ENCODE peak calls at places on chromosomes 6 and 20, in eight cellular contexts. One of them, this sample, is unnamed.
A peak's percentile ranks its signal among the peaks of the same experiment; 100 is the strongest.

GRCh38 chr20:5216663-5217062 is 89.9 kb downstream of the CDS2 start:
- ATAC-seq in heart right ventricle: peak; percentile 87
- ATAC-seq in naive thymus-derived CD8-positive, alpha-beta T cell: no peak
- ATAC-seq in left ventricle myocardium superior: peak; percentile 97
- ATAC-seq in RWPE2: no peak
- ATAC-seq in Right ventricle myocardium superior: peak; percentile 93
- ATAC-seq in left lung: no peak
- ATAC-seq in left cardiac atrium: peak; percentile 80
- ATAC-seq in this sample: no peak

GRCh38 chr6:127516676-127517273 is 2.4 kb downstream of the MTCL3 start:
- ATAC-seq in heart right ventricle: peak; percentile 41
- ATAC-seq in naive thymus-derived CD8-positive, alpha-beta T cell: peak; percentile 22
- ATAC-seq in left lung: peak; percentile 63
- ATAC-seq in left ventricle myocardium superior: peak; percentile 68
- ATAC-seq in Right ventricle myocardium superior: peak; percentile 64
- ATAC-seq in left cardiac atrium: peak; percentile 46
- ATAC-seq in RWPE2: peak; percentile 54
- ATAC-seq in this sample: peak; percentile 75

GRCh38 chr6:11527274-11527870 is 10.2 kb upstream of the TMEM170B start:
- ATAC-seq in left ventricle myocardium superior: no peak
- ATAC-seq in RWPE2: no peak
- ATAC-seq in left cardiac atrium: no peak
- ATAC-seq in left lung: no peak
- ATAC-seq in Right ventricle myocardium superior: no peak
- ATAC-seq in naive thymus-derived CD8-positive, alpha-beta T cell: no peak
- ATAC-seq in heart right ventricle: no peak
- ATAC-seq in this sample: no peak

GRCh38 chr6:131917318-131917717 is 33.9 kb downstream of the CCN2 start:
- ATAC-seq in left ventricle myocardium superior: no peak
- ATAC-seq in Right ventricle myocardium superior: no peak
- ATAC-seq in heart right ventricle: no peak
- ATAC-seq in left cardiac atrium: no peak
- ATAC-seq in left lung: no peak
- ATAC-seq in naive thymus-derived CD8-positive, alpha-beta T cell: no peak
- ATAC-seq in RWPE2: no peak
- ATAC-seq in this sample: no peak

GRCh38 chr6:90411292-90411781 is 114.7 kb upstream of the BACH2 start:
- ATAC-seq in left lung: no peak
- ATAC-seq in left ventricle myocardium superior: no peak
- ATAC-seq in Right ventricle myocardium superior: no peak
- ATAC-seq in RWPE2: peak; percentile 98
- ATAC-seq in left cardiac atrium: no peak
- ATAC-seq in naive thymus-derived CD8-positive, alpha-beta T cell: no peak
- ATAC-seq in heart right ventricle: no peak
- ATAC-seq in this sample: no peak

GRCh38 chr20:10505320-10506226 is 70.5 kb downstream of the SLX4IP start:
- ATAC-seq in left cardiac atrium: peak; percentile 67
- ATAC-seq in RWPE2: peak; percentile 75
- ATAC-seq in heart right ventricle: no peak
- ATAC-seq in left ventricle myocardium superior: peak; percentile 80
- ATAC-seq in left lung: peak; percentile 81
- ATAC-seq in Right ventricle myocardium superior: peak; percentile 79
- ATAC-seq in naive thymus-derived CD8-positive, alpha-beta T cell: no peak
- ATAC-seq in this sample: no peak

GRCh38 chr6:137879301-137879700 is 12.2 kb downstream of the TNFAIP3 start:
- ATAC-seq in RWPE2: no peak
- ATAC-seq in left ventricle myocardium superior: no peak
- ATAC-seq in naive thymus-derived CD8-positive, alpha-beta T cell: no peak
- ATAC-seq in Right ventricle myocardium superior: no peak
- ATAC-seq in heart right ventricle: no peak
- ATAC-seq in left cardiac atrium: peak; percentile 35
- ATAC-seq in left lung: no peak
- ATAC-seq in this sample: no peak

GRCh38 chr6:133369755-133370154 is 128.6 kb downstream of the EYA4 start:
- ATAC-seq in RWPE2: no peak
- ATAC-seq in left ventricle myocardium superior: no peak
- ATAC-seq in left lung: no peak
- ATAC-seq in left cardiac atrium: no peak
- ATAC-seq in naive thymus-derived CD8-positive, alpha-beta T cell: no peak
- ATAC-seq in heart right ventricle: no peak
- ATAC-seq in Right ventricle myocardium superior: no peak
- ATAC-seq in this sample: no peak

GRCh38 chr6:154249499-154250298 is 106.9 kb downstream of the IPCEF1 start:
- ATAC-seq in heart right ventricle: no peak
- ATAC-seq in naive thymus-derived CD8-positive, alpha-beta T cell: peak; percentile 64
- ATAC-seq in left ventricle myocardium superior: no peak
- ATAC-seq in left cardiac atrium: no peak
- ATAC-seq in left lung: no peak
- ATAC-seq in Right ventricle myocardium superior: no peak
- ATAC-seq in RWPE2: no peak
- ATAC-seq in this sample: no peak

GRCh38 chr6:96276326-96276725 is 245.3 kb upstream of the UFL1 start:
- ATAC-seq in left ventricle myocardium superior: no peak
- ATAC-seq in heart right ventricle: no peak
- ATAC-seq in RWPE2: no peak
- ATAC-seq in Right ventricle myocardium superior: no peak
- ATAC-seq in naive thymus-derived CD8-positive, alpha-beta T cell: no peak
- ATAC-seq in left cardiac atrium: no peak
- ATAC-seq in left lung: no peak
- ATAC-seq in this sample: no peak

GRCh38 chr6:131685266-131685780 is 15.9 kb downstream of the OR2A4 start:
- ATAC-seq in Right ventricle myocardium superior: no peak
- ATAC-seq in RWPE2: no peak
- ATAC-seq in left lung: no peak
- ATAC-seq in heart right ventricle: no peak
- ATAC-seq in naive thymus-derived CD8-positive, alpha-beta T cell: no peak
- ATAC-seq in left ventricle myocardium superior: no peak
- ATAC-seq in left cardiac atrium: no peak
- ATAC-seq in this sample: no peak

GRCh38 chr6:136921521-136921935 is 573 bp upstream of the SLC35D3 start:
- ATAC-seq in naive thymus-derived CD8-positive, alpha-beta T cell: peak; percentile 29
- ATAC-seq in heart right ventricle: peak; percentile 55
- ATAC-seq in Right ventricle myocardium superior: peak; percentile 60
- ATAC-seq in left ventricle myocardium superior: peak; percentile 58
- ATAC-seq in left cardiac atrium: peak; percentile 45
- ATAC-seq in left lung: peak; percentile 63
- ATAC-seq in RWPE2: peak; percentile 54
- ATAC-seq in this sample: peak; percentile 65

GRCh38 chr20:50403565-50404418 is 106.4 kb upstream of the PTPN1 start:
- ATAC-seq in Right ventricle myocardium superior: no peak
- ATAC-seq in RWPE2: no peak
- ATAC-seq in left ventricle myocardium superior: no peak
- ATAC-seq in heart right ventricle: no peak
- ATAC-seq in naive thymus-derived CD8-positive, alpha-beta T cell: no peak
- ATAC-seq in left cardiac atrium: no peak
- ATAC-seq in left lung: no peak
- ATAC-seq in this sample: no peak

GRCh38 chr6:44304282-44305199 is 8.6 kb downstream of the AARS2 start:
- ATAC-seq in naive thymus-derived CD8-positive, alpha-beta T cell: peak; percentile 81
- ATAC-seq in left ventricle myocardium superior: no peak
- ATAC-seq in left lung: peak; percentile 70
- ATAC-seq in left cardiac atrium: no peak
- ATAC-seq in RWPE2: peak; percentile 37
- ATAC-seq in heart right ventricle: no peak
- ATAC-seq in Right ventricle myocardium superior: peak; percentile 32
- ATAC-seq in this sample: peak; percentile 82

GRCh38 chr6:128655978-128656498 is 135.6 kb upstream of the PTPRK start:
- ATAC-seq in left lung: peak; percentile 53
- ATAC-seq in RWPE2: peak; percentile 94
- ATAC-seq in Right ventricle myocardium superior: no peak
- ATAC-seq in left cardiac atrium: no peak
- ATAC-seq in heart right ventricle: no peak
- ATAC-seq in naive thymus-derived CD8-positive, alpha-beta T cell: no peak
- ATAC-seq in left ventricle myocardium superior: no peak
- ATAC-seq in this sample: peak; percentile 84

GRCh38 chr6:128174724-128175123 is 273.9 kb upstream of the THEMIS start:
- ATAC-seq in left cardiac atrium: no peak
- ATAC-seq in Right ventricle myocardium superior: no peak
- ATAC-seq in heart right ventricle: no peak
- ATAC-seq in left lung: no peak
- ATAC-seq in left ventricle myocardium superior: no peak
- ATAC-seq in naive thymus-derived CD8-positive, alpha-beta T cell: no peak
- ATAC-seq in RWPE2: no peak
- ATAC-seq in this sample: no peak

GRCh38 chr6:84466521-84466920 is 239.1 kb upstream of the CEP162 start:
- ATAC-seq in left lung: peak; percentile 38
- ATAC-seq in Right ventricle myocardium superior: no peak
- ATAC-seq in heart right ventricle: no peak
- ATAC-seq in left ventricle myocardium superior: no peak
- ATAC-seq in left cardiac atrium: no peak
- ATAC-seq in RWPE2: peak; percentile 90
- ATAC-seq in naive thymus-derived CD8-positive, alpha-beta T cell: no peak
- ATAC-seq in this sample: peak; percentile 88

GRCh38 chr6:132333639-132334516 is 67.4 kb downstream of the MOXD1 start:
- ATAC-seq in heart right ventricle: no peak
- ATAC-seq in RWPE2: peak; percentile 93
- ATAC-seq in left cardiac atrium: peak; percentile 92
- ATAC-seq in left lung: peak; percentile 80
- ATAC-seq in naive thymus-derived CD8-positive, alpha-beta T cell: no peak
- ATAC-seq in Right ventricle myocardium superior: peak; percentile 60
- ATAC-seq in left ventricle myocardium superior: peak; percentile 85
- ATAC-seq in this sample: peak; percentile 88

GRCh38 chr20:47982574-47983360 is 197.5 kb upstream of the SULF2 start:
- ATAC-seq in left ventricle myocardium superior: no peak
- ATAC-seq in heart right ventricle: no peak
- ATAC-seq in left cardiac atrium: no peak
- ATAC-seq in left lung: no peak
- ATAC-seq in Right ventricle myocardium superior: no peak
- ATAC-seq in RWPE2: no peak
- ATAC-seq in naive thymus-derived CD8-positive, alpha-beta T cell: no peak
- ATAC-seq in this sample: no peak